ENCODE peak calls at places on chromosomes 13 and 19, in five cellular contexts. C is stimulated activated CD4-positive, alpha-beta T cell treated with anti-CD3 and anti-CD28 coated beads, TNF-alpha, amount 100 ng/mL, for 24 hours; R is iris pigment epithelial cell; V is RKO; E is progenitor cell of endocrine pancreas. M is an unnamed sample.

GRCh38 chr19:29845576-29846176 is 33.9 kb downstream of the CCNE1 start:
- DNase-seq in C (peak), V (peak), R (peak), E (no peak), M (no peak)

GRCh38 chr13:20721454-20722357 is 18.2 kb downstream of the IL17D start:
- DNase-seq in E (no peak), R (peak), V (no peak), C (no peak), M (no peak)

GRCh38 chr19:19053508-19054314 is 10.1 kb upstream of the SLC25A42 start:
- DNase-seq in E (peak), R (peak), V (no peak), C (peak), M (peak)

GRCh38 chr13:92967923-92968322 is 258.7 kb upstream of the GPC6 start:
- DNase-seq in E (no peak), V (no peak), C (no peak), R (no peak), M (no peak)

GRCh38 chr13:94708031-94708571 is 4.2 kb downstream of the SOX21 start:
- DNase-seq in V (no peak), E (no peak), C (no peak), R (no peak), M (peak)

GRCh38 chr19:55368106-55368505 is 2.2 kb downstream of the IL11 start:
- DNase-seq in R (no peak), E (no peak), V (no peak), C (no peak), M (no peak)

GRCh38 chr13:60397693-60398437 is 845 bp downstream of the TDRD3 start:
- DNase-seq in V (peak), E (no peak), C (peak), R (peak), M (peak)

GRCh38 chr13:51818276-51818675 is 14.3 kb upstream of the DHRS12 start:
- DNase-seq in R (no peak), V (no peak), E (no peak), C (no peak), M (no peak)

GRCh38 chr19:45812297-45812696 is 2.8 kb downstream of the RSPH6A start:
- DNase-seq in R (no peak), E (no peak), V (no peak), C (no peak), M (no peak)

GRCh38 chr13:47216176-47216822 is 319.4 kb upstream of the HTR2A start:
- DNase-seq in C (no peak), R (peak), E (no peak), V (no peak), M (no peak)

GRCh38 chr13:71079638-71080037 is 787.4 kb downstream of the DACH1 start:
- DNase-seq in V (no peak), C (no peak), E (no peak), R (peak), M (no peak)

GRCh38 chr19:44741841-44742352 is 6.6 kb upstream of the BCL3 start:
- DNase-seq in E (no peak), R (peak), C (peak), V (peak), M (no peak)

GRCh38 chr19:15091918-15092753 is 10.1 kb downstream of the OR1I1 start:
- DNase-seq in E (no peak), C (peak), R (peak), V (peak), M (peak)

GRCh38 chr19:35704218-35704617 is at the start of gene ZBTB32:
- DNase-seq in R (peak), V (no peak), E (peak), C (peak), M (peak)

GRCh38 chr13:39038569-39038898 is 278 bp downstream of the NHLRC3 start:
- DNase-seq in C (peak), E (no peak), R (peak), V (no peak), M (peak)

GRCh38 chr19:49469828-49470614 is 4.0 kb upstream of the FLT3LG start:
- DNase-seq in E (no peak), V (no peak), C (peak), R (no peak), M (peak)

GRCh38 chr19:55385236-55385748 is 440 bp upstream of the RPL28 start:
- DNase-seq in C (peak), R (peak), V (peak), E (peak), M (peak)

GRCh38 chr13:24931450-24932217 is 164.3 kb upstream of the PABPC3 start:
- DNase-seq in R (no peak), V (no peak), C (no peak), E (no peak), M (no peak)

GRCh38 chr19:47020132-47020805 is 632 bp downstream of the NPAS1 start:
- DNase-seq in R (no peak), C (no peak), V (no peak), E (no peak), M (no peak)

GRCh38 chr13:112457485-112457884 is 81.3 kb downstream of the SPACA7 start:
- DNase-seq in C (no peak), R (no peak), V (no peak), E (no peak), M (no peak)

GRCh38 chr19:15815306-15815705 is at the start of gene OR10H1:
- DNase-seq in R (no peak), C (no peak), V (no peak), E (no peak), M (no peak)

GRCh38 chr19:677201-677600 is 1.0 kb downstream of the FSTL3 start:
- DNase-seq in V (peak), E (no peak), C (no peak), R (peak), M (no peak)

GRCh38 chr19:38527466-38528136 is 90.2 kb downstream of the MAP4K1 start:
- DNase-seq in E (no peak), C (no peak), V (no peak), R (no peak), M (no peak)

GRCh38 chr13:106526748-106527488 is 8.5 kb downstream of the EFNB2 start:
- DNase-seq in V (no peak), E (no peak), R (no peak), C (no peak), M (no peak)

GRCh38 chr13:95858286-95859075 is 181.5 kb downstream of the DNAJC3 start:
- DNase-seq in C (no peak), R (peak), E (no peak), V (no peak), M (no peak)

GRCh38 chr19:42427313-42427712 is at the start of gene LIPE:
- DNase-seq in C (no peak), R (no peak), E (no peak), V (no peak), M (no peak)

GRCh38 chr19:29804493-29804892 is 7.3 kb upstream of the CCNE1 start:
- DNase-seq in V (no peak), E (no peak), R (no peak), C (peak), M (peak)